ENCODE peak calls at places on chromosomes 4 and X, in seven cellular contexts. P is CD8-positive, alpha-beta memory T cell; K is effector memory CD4-positive, alpha-beta T cell; F is OCI-LY7; X is adrenal gland; I is naive thymus-derived CD4-positive, alpha-beta T cell; C is fibroblast of lung. D is an unnamed sample. For H3K36me3, the result is how much of the 10 kb centered on the place peaks cover.

GRCh38 chrX:109872021-109872730 is 130.7 kb upstream of the TMEM164 start:
- DNase-seq in P (no peak), K (no peak), F (no peak), X (no peak), I (no peak), C (peak), D (no peak)

GRCh38 chr4:176277162-176277904 is 8.3 kb upstream of the ASB5 start:
- DNase-seq in P (no peak), K (no peak), F (peak), X (peak), I (no peak), C (peak), D (peak)

GRCh38 chr4:128359422-128359821 is 71.8 kb upstream of the PGRMC2 start:
- DNase-seq in P (no peak), K (no peak), F (no peak), X (no peak), I (no peak), C (no peak), D (no peak)

GRCh38 chr4:89839558-89839957 is 2.6 kb upstream of the SNCA start:
- DNase-seq in P (no peak), K (no peak), F (no peak), X (no peak), I (no peak), C (no peak), D (no peak)

GRCh38 chrX:38811515-38812239 is 10.4 kb downstream of the MID1IP1 start:
- DNase-seq in P (no peak), K (no peak), F (no peak), X (no peak), I (no peak), C (no peak), D (no peak)

GRCh38 chrX:9458516-9459078 is 6.3 kb upstream of the TBL1X start:
- DNase-seq in P (no peak), K (no peak), F (no peak), X (no peak), I (no peak), C (no peak), D (no peak)

GRCh38 chr4:17094811-17095210 is 196.4 kb upstream of the LDB2 start:
- DNase-seq in P (no peak), K (no peak), F (no peak), X (no peak), I (no peak), C (no peak), D (no peak)

GRCh38 chrX:119041175-119041574 is 31.6 kb upstream of the CT47C1 start:
- DNase-seq in P (no peak), K (no peak), F (no peak), X (peak), I (no peak), C (peak), D (no peak)

GRCh38 chr4:154018659-154019058 is 229.8 kb upstream of the SFRP2 start:
- DNase-seq in P (no peak), K (no peak), F (no peak), X (no peak), I (no peak), C (no peak), D (no peak)

GRCh38 chr4:25065451-25065850 is 34.7 kb upstream of the LGI2 start:
- DNase-seq in P (no peak), K (no peak), F (no peak), X (no peak), I (no peak), C (no peak), D (no peak)

GRCh38 chr4:169899295-169899694 is 126.9 kb downstream of the MFAP3L start:
- DNase-seq in P (no peak), K (no peak), F (no peak), X (no peak), I (no peak), C (no peak), D (no peak)

GRCh38 chrX:334331-334891 is 15.8 kb upstream of the GTPBP6 start:
- DNase-seq in P (no peak), K (no peak), F (no peak), X (no peak), I (no peak), C (no peak), D (no peak)

GRCh38 chrX:24395775-24396174 is 35.3 kb downstream of the SUPT20HL1 start:
- DNase-seq in P (peak), K (peak), F (peak), X (peak), I (peak), C (peak), D (peak)

GRCh38 chrX:7068939-7069367 is 78.6 kb upstream of the STS start:
- DNase-seq in P (no peak), K (no peak), F (peak), X (no peak), I (no peak), C (no peak), D (no peak)

GRCh38 chr4:98710831-98711230 is 52.4 kb upstream of the TSPAN5 start:
- DNase-seq in P (no peak), K (no peak), F (no peak), X (no peak), I (no peak), C (no peak), D (no peak)

GRCh38 chr4:159267940-159268327 is 165.1 kb downstream of the RAPGEF2 start:
- DNase-seq in P (no peak), K (no peak), F (no peak), X (no peak), I (no peak), C (peak), D (no peak)

GRCh38 chr4:143473334-143474126 is 40.0 kb upstream of the SMARCA5 start:
- DNase-seq in P (no peak), K (no peak), F (peak), X (no peak), I (no peak), C (no peak), D (no peak)

GRCh38 chr4:88991746-88992145 is 65.2 kb downstream of the FAM13A start:
- DNase-seq in P (no peak), K (no peak), F (no peak), X (no peak), I (no peak), C (no peak), D (no peak)

GRCh38 chrX:7085879-7086278 is 61.6 kb upstream of the STS start:
- DNase-seq in P (no peak), K (no peak), F (no peak), X (no peak), I (no peak), C (no peak), D (no peak)

GRCh38 chr4:122827899-122828601 is 1.4 kb downstream of the FGF2 start:
- DNase-seq in P (peak), K (no peak), F (peak), X (no peak), I (no peak), C (peak), D (no peak)

GRCh38 chr4:25792200-25792791 is 70.5 kb downstream of the SEL1L3 start:
- DNase-seq in P (no peak), K (no peak), F (peak), X (peak), I (no peak), C (no peak), D (no peak)

GRCh38 chrX:71618787-71619186 is 476 bp upstream of the CXCR3 start:
- DNase-seq in P (no peak), K (no peak), F (no peak), X (no peak), I (no peak), C (no peak), D (no peak)

GRCh38 chrX:9855536-9856320 is 69.5 kb downstream of the SHROOM2 start:
- DNase-seq in P (no peak), K (no peak), F (no peak), X (no peak), I (no peak), C (peak), D (no peak)

GRCh38 chr4:41264212-41264611 is 7.5 kb downstream of the UCHL1 start:
- DNase-seq in P (no peak), K (no peak), F (no peak), X (no peak), I (no peak), C (no peak), D (no peak)
- H3K36me3 ChIP-seq in P (under half), K (under half), F (half or more), X (under half), I (under half), C (under half), D (under half)

GRCh38 chr4:116880625-116881024 is 204.8 kb downstream of the TRAM1L1 start:
- DNase-seq in P (no peak), K (no peak), F (no peak), X (no peak), I (no peak), C (no peak), D (no peak)
- H3K4me3 ChIP-seq in P (no peak), K (no peak), F (no peak), X (no peak), I (no peak), C (no peak), D (no peak)

DNA sequence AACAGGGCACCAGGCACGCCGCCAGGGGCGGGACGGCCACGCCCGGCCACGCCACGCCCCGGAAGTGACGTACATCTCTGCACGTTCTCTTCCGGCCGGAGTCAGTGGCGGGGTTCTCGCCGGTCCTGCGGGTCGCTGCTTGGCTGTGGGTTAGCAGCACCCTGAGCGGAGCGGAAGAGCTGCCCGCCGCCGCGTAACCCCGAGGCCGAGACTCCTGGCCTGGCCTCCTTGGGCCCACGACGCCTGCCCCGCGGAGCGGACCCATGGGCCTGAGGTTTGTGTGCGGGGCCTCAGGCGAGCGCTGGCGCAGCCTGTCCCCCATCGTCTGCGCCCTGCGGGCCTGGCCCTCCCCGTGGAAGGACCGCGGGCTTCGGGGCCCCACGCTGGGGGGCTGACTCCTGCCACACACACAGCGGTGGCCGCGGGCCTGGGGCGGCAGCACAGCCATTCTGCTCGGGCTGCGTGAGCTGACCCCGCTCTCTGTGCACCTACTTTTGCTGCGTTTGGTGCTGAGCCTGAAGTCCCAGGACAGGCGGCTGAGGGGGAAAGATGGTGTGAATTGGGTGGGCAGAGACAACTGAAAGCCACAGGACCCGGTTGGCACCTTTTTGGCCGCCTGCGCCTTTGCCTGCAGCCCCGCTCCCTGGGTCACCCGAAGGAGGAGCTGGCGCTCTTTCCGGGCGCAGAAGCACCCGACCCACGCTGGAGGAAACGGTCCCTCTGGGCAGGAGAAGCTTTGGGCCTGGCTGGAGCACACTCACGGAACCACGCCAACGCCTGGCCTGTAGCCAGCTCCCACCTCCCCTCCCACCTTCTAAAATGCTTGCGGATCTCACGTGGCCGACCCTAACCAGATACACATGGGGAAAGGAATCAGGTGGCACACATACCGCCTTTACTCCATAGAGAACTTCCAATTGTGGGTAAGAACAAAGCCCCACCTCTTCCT is 28.1 kb downstream of the NOP14 start:
- DNase-seq in P (peak), K (peak), F (peak), X (peak), I (peak), C (peak), D (peak)
- H3K36me3 ChIP-seq in P (under half), K (under half), F (half or more), X (under half), I (under half), C (under half), D (under half)

DNA sequence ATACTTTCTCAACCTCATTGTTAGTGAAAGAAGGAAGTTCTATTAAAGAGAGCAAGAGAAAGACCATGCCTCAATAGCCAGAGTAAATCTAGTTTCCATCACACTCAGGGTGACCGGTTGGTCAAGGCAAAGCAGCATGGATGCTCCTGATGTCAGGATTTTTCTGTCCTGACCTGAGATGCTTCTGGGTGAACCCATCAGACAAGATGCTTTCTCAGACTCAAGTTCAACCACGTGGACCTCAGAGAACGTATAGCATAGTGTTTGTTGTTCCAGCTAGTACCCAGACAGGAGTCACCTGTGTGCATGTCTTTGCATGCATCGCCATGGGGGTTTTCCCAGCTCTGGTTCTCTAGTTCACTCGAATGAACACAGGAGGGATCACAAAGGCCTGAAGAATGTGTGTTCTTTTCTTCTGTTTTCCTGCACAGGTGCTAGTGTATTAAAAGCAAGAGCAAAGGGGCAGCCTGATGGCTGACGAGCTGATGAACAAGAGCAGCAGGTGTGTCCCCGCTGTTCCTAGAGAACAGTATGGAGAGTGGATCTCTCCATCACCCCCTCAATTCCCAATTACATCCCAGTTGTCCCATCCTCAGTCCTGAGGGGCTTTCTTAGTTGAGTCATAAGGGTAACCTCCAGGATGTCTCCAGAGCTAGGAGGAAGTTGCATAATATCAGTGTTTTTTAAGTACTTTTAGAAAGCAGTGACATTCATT is 110.5 kb upstream of the ENPP6 start:
- DNase-seq in P (no peak), K (no peak), F (peak), X (no peak), I (no peak), C (no peak), D (peak)
- H3K4me3 ChIP-seq in P (no peak), K (no peak), F (peak), X (no peak), I (no peak), C (no peak), D (no peak)

DNA sequence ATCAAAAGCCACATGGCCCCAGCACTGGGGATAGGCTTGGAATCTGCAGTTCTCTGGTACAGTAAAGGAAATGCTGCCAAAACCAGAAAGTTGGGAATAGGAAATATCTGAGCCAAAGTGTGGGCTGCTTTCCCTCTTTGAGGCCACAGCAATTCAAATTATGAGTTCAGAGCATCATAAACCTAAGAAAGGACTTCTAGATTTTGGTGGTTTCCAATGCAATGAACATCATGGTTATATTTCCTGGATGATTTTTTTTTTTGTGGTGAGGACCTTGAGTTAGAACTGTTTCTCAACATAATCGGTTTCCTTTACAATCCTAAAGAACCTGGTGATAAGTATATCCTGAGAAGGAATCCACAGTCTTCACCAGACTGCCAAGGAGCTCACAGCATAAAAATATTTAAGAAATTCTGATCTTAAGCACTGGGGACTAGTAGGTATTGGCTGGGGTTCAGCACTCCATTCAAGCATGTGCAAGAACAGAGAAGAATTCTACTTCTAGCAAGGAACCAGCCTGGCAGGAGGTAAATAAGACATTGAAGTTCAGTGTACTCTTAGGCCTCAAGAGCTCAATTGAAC is 29.8 kb upstream of the ARHGAP24 start:
- DNase-seq in P (no peak), K (no peak), F (no peak), X (no peak), I (no peak), C (no peak), D (no peak)
- H3K36me3 ChIP-seq in P (under half), K (under half), F (under half), X (under half), I (under half), C (under half), D (under half)

GRCh38 chrX:121010218-121010617 is 24.7 kb upstream of the CT47A1 start:
- DNase-seq in P (no peak), K (no peak), F (no peak), X (no peak), I (no peak), C (no peak), D (no peak)

GRCh38 chrX:121011254-121011653 is 25.7 kb upstream of the CT47A1 start:
- DNase-seq in P (no peak), K (no peak), F (no peak), X (no peak), I (no peak), C (no peak), D (no peak)

GRCh38 chrX:121009764-121010163 is 24.2 kb upstream of the CT47A1 start:
- DNase-seq in P (no peak), K (no peak), F (no peak), X (no peak), I (no peak), C (no peak), D (no peak)

GRCh38 chrX:121014826-121015225 is 29.3 kb upstream of the CT47A1 start:
- DNase-seq in P (no peak), K (no peak), F (no peak), X (no peak), I (no peak), C (no peak), D (no peak)

GRCh38 chrX:121013897-121014455 is 28.4 kb upstream of the CT47A1 start:
- DNase-seq in P (no peak), K (no peak), F (no peak), X (no peak), I (no peak), C (no peak), D (no peak)
- H3K4me3 ChIP-seq in P (no peak), K (no peak), F (no peak), X (no peak), I (no peak), C (no peak), D (no peak)

GRCh38 chr4:102809190-102809589 is 18.2 kb downstream of the UBE2D3 start:
- DNase-seq in P (no peak), K (no peak), F (peak), X (no peak), I (no peak), C (no peak), D (no peak)

GRCh38 chr4:102807345-102807744 is 20.0 kb downstream of the UBE2D3 start:
- DNase-seq in P (no peak), K (no peak), F (no peak), X (no peak), I (no peak), C (no peak), D (no peak)

GRCh38 chr4:102809691-102810090 is 17.7 kb downstream of the UBE2D3 start:
- DNase-seq in P (no peak), K (no peak), F (no peak), X (no peak), I (no peak), C (peak), D (no peak)

GRCh38 chr4:102808009-102808408 is 19.3 kb downstream of the UBE2D3 start:
- DNase-seq in P (no peak), K (no peak), F (no peak), X (no peak), I (no peak), C (no peak), D (no peak)
- H3K36me3 ChIP-seq in P (under half), K (under half), F (half or more), X (under half), I (under half), C (under half), D (under half)

D was measured in prostate gland.